ENCODE peak calls at places on chromosomes 11 and 22, in four cellular contexts. V is GM12878, U is HepG2, X is K562. H is an unnamed sample.

GRCh38 chr11:1938343-1939005 is 8.7 kb upstream of the MRPL23 start:
- DNase-seq in X (no peak), V (no peak), U (no peak), H (no peak)

GRCh38 chr11:118657238-118657637 is 22.2 kb downstream of the TREH start:
- DNase-seq in V (no peak), U (no peak), X (peak; percentile 54), H (no peak)

GRCh38 chr11:67056640-67057409 is at the start of gene RHOD:
- DNase-seq in U (no peak), V (no peak), X (no peak), H (no peak)

GRCh38 chr22:48575567-48576332 is 1251.9 kb downstream of the BRD1 start:
- DNase-seq in X (no peak), U (no peak), V (no peak), H (no peak)

GRCh38 chr11:65787649-65788622 is 1.1 kb downstream of the OVOL1 start:
- DNase-seq in V (no peak), X (no peak), U (no peak), H (no peak)

GRCh38 chr22:27113211-27114030 is 456.0 kb downstream of the MIAT start:
- DNase-seq in X (no peak), U (peak; percentile 63), V (no peak), H (no peak)

GRCh38 chr11:74055938-74056337 is 47.1 kb upstream of the UCP3 start:
- DNase-seq in U (peak; percentile 40), V (no peak), X (no peak), H (no peak)

GRCh38 chr11:44727373-44728084 is 767 bp downstream of the TSPAN18 start:
- DNase-seq in U (peak; percentile 16), V (no peak), X (peak; percentile 87), H (peak; percentile 93)

GRCh38 chr11:123472236-123472935 is 42.3 kb downstream of the GRAMD1B start:
- DNase-seq in U (no peak), V (no peak), X (no peak), H (no peak)

GRCh38 chr11:123231263-123231662 is 36.2 kb upstream of the CLMP start:
- DNase-seq in X (no peak), V (no peak), U (peak; percentile 28), H (no peak)

GRCh38 chr11:122637538-122637937 is 18.0 kb upstream of the UBASH3B start:
- DNase-seq in V (no peak), X (no peak), U (no peak), H (no peak)

GRCh38 chr11:66854231-66854661 is 2.6 kb upstream of the LRFN4 start:
- DNase-seq in U (no peak), V (no peak), X (no peak), H (no peak)

GRCh38 chr11:110349109-110349996 is 52.9 kb upstream of the RDX start:
- DNase-seq in X (no peak), V (peak; percentile 94), U (no peak), H (no peak)

GRCh38 chr22:31348766-31349165 is 2.6 kb upstream of the PATZ1 start:
- DNase-seq in V (no peak), X (no peak), U (no peak), H (no peak)

GRCh38 chr22:31346733-31347250 is 646 bp upstream of the PATZ1 start:
- DNase-seq in U (peak; percentile 68), X (peak; percentile 22), V (no peak), H (peak; percentile 58)

GRCh38 chr22:31347251-31348008 is 1.3 kb upstream of the PATZ1 start:
- DNase-seq in V (no peak), X (no peak), U (peak; percentile 64), H (peak; percentile 73)

GRCh38 chr22:31349960-31350359 is 3.8 kb upstream of the PATZ1 start:
- DNase-seq in U (no peak), V (no peak), X (no peak), H (no peak)

GRCh38 chr22:31350410-31350863 is 4.3 kb upstream of the PATZ1 start:
- DNase-seq in U (peak; percentile 90), X (peak; percentile 47), V (no peak), H (no peak)
- TF ChIP-seq FOXM1 in U (no peak), X (no peak), V (no peak), H (no peak)

DNA sequence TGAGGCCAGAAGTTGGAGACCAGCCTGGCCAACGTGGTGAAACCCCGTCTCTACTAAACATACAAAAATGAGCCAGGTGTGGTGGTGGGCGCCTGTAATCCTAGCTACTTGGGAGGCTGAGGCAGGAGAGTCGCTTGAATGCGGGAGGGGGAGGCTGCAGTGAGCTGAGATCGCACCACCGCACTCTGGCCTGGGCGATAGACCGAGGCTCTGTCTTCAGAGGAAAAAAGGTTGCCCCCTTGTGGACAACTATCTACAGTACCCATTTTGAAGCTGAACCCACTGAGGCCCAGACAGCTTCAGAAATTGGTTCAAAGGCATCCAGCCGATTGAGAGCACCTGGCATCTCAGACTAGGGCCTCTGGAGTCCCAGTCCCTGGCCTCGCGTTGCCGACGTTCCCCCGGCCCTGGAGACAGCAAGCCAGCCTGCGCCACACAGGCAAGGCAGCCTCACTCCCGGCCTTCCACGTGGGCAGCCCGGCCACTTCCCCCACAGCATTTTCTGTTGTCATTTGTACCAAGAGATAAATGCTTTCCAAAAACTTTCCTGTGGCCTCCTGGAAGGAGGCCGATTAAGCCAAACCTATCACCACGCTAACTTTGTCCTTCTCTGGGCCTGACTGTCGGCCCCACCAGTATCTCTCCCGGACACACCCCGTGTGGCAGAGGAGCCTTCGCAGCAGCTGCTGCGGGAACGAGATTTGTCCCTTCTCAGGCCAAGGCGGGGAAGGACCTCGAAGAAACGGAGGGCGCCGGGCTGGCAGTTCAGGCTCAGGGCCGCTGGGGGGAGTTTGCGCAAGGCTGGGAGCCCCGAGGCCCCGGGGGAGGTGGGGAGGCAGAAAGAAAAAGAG is 82.8 kb downstream of the FLI1 start:
- DNase-seq in X (peak; percentile 59), U (no peak), V (no peak), H (peak; percentile 26)
- TF ChIP-seq SP1 in X (no peak), U (no peak), V (no peak), H (no peak)

GRCh38 chr22:17368727-17369552 is at the start of gene CECR2:
- DNase-seq in X (peak; percentile 61), V (peak; percentile 7), U (no peak), H (peak; percentile 82)

GRCh38 chr22:17371446-17371845 is 2.2 kb downstream of the CECR2 start:
- DNase-seq in U (no peak), X (no peak), V (no peak), H (no peak)

GRCh38 chr22:17369553-17370035 is 334 bp downstream of the CECR2 start:
- DNase-seq in V (no peak), X (peak; percentile 25), U (no peak), H (peak; percentile 66)

GRCh38 chr22:17370766-17371181 is 1.5 kb downstream of the CECR2 start:
- DNase-seq in X (no peak), U (no peak), V (no peak), H (no peak)

DNA sequence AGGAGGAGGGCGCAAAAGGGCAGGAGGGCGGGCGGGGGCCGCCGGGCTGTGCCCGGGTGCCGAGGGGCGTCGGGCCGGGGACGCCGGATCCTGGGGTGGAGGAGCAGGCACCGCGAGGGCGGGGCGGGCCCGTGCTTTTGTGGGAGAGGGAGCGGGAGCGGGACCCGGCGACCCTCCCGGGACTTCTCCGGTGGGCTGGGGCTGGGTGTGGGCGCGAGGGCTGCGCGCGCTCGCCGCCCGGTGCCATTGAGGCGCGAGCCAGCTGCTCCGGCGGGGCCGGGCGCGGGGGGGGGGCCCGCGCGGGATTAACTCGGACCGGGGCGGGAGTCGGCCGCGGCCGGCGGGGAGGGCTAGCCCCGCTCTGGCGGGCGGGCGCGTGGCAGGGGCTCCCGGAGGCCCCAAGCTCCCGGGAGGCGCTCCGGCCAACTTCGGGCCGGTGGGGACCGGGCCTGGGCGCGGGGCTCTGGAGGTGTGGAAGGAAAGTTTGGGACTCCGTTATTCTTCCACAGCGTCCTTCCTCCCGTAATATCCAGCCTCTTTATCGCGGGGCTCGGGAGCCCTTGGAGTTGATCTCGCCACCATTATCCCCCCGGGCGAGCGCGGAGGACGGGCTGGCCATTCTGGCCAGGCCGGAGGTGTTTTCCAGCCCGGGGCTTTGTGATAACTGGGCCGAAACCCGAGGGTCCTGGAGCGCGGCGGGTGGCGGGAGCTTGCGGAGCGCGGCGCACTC is 941 bp downstream of the CECR2 start:
- DNase-seq in X (no peak), V (no peak), U (no peak), H (no peak)
- TF ChIP-seq FOXM1 in X (no peak), V (no peak), U (no peak), H (no peak)

GRCh38 chr11:296976-297665 is 2.2 kb downstream of the IFITM5 start:
- DNase-seq in X (no peak), U (no peak), V (no peak), H (no peak)
- TF ChIP-seq SP1 in X (no peak), U (no peak), V (no peak), H (no peak)

GRCh38 chr11:70806461-70807194 is 408.3 kb downstream of the CTTN start:
- DNase-seq in U (no peak), V (no peak), X (no peak), H (no peak)

GRCh38 chr11:70802185-70802584 is 403.9 kb downstream of the CTTN start:
- DNase-seq in X (no peak), U (no peak), V (no peak), H (no peak)

GRCh38 chr11:70805243-70805642 is 406.9 kb downstream of the CTTN start:
- DNase-seq in U (no peak), X (no peak), V (no peak), H (no peak)

GRCh38 chr11:70805971-70806370 is 407.6 kb downstream of the CTTN start:
- DNase-seq in X (no peak), U (no peak), V (no peak), H (no peak)

DNA sequence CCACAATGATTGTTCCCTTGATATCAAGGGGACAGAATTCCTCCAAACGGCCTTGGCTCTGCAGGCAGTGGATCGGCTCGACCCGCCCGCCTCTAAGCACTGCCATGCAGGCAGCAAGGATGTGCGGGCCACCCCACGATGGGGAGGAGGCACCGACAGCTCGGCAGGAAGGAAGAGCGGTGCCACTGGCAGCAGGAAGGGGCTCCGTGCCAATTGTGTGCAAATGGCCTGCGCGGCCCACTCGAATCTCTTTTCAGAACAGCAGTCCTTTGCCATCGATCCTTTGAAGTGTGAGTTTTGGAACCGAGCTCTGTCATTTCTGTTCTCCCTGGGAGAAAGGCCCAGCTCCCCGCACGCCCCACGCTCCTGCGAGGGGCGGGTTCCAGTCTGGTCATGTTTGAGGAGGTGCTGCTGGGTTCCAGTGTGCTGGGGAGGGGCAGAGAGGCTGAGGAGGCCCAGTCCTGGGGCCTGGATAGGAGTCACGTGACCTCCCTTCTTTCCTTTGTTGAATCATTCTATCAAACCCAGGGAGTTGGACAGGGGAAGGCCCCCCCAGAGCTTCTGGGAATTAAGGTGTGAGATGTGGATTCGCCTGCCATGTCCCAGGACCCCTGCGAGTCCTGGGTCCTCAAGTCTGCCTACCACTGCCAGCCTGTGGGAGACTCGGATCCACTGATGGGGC is 406.0 kb downstream of the CTTN start:
- DNase-seq in U (no peak), X (no peak), V (no peak), H (no peak)
- TF ChIP-seq FOXM1 in U (no peak), X (no peak), V (no peak), H (no peak)

DNA sequence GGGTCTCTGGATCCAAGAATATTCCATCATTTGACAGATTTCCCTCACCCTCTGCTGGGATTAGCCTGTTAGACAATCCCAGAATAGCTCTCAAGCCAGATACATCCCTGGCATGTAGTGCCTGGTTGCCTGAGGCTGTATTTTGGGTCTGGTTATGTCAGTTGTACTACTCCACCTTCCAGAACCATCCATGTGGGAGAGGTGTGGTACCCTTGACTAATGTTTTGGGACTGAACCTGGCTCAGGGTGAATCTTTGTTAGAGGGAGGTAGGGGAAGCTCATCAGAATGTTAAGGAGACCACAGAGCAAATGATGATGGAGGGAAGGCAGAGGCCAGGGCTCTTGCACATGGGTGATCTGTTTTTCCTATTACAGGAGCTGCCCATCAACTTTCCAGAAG is 5.2 kb downstream of the C11orf52 start:
- DNase-seq in V (no peak), U (no peak), X (no peak), H (no peak)
- TF ChIP-seq SP1 in V (no peak), U (no peak), X (no peak), H (no peak)

H was measured in HEK293T.